ENCODE peak calls at places on chromosomes 3 and 15, in nine cellular contexts. One of them, this sample, is unnamed.

GRCh38 chr3:13222131-13222530 is 148.9 kb upstream of the IQSEC1 start:
- DNase-seq in fibroblast of the aortic adventitia: no peak
- DNase-seq in RPMI8226: no peak
- DNase-seq in fibroblast of lung: no peak
- DNase-seq in Kasumi-1: no peak
- DNase-seq in NCI-H2029 treated with DMSO at 0.1 percent for 48 hours: no peak
- DNase-seq in astrocyte of the hippocampus: no peak
- DNase-seq in HTR-8/SVneo: no peak
- DNase-seq in CD8-positive, alpha-beta T cell: no peak
- DNase-seq in this sample: no peak

GRCh38 chr3:33648793-33649192 is 69.3 kb downstream of the CLASP2 start:
- DNase-seq in HTR-8/SVneo: no peak
- DNase-seq in CD8-positive, alpha-beta T cell: no peak
- DNase-seq in NCI-H2029 treated with DMSO at 0.1 percent for 48 hours: no peak
- DNase-seq in RPMI8226: no peak
- DNase-seq in astrocyte of the hippocampus: no peak
- DNase-seq in Kasumi-1: no peak
- DNase-seq in fibroblast of the aortic adventitia: no peak
- DNase-seq in fibroblast of lung: no peak
- DNase-seq in this sample: no peak

GRCh38 chr3:87069963-87070362 is 79.0 kb upstream of the VGLL3 start:
- DNase-seq in HTR-8/SVneo: no peak
- DNase-seq in astrocyte of the hippocampus: no peak
- DNase-seq in NCI-H2029 treated with DMSO at 0.1 percent for 48 hours: no peak
- DNase-seq in CD8-positive, alpha-beta T cell: no peak
- DNase-seq in Kasumi-1: no peak
- DNase-seq in fibroblast of lung: no peak
- DNase-seq in fibroblast of the aortic adventitia: no peak
- DNase-seq in RPMI8226: no peak
- DNase-seq in this sample: no peak

GRCh38 chr3:129448187-129448895 is 8.3 kb downstream of the IFT122 start:
- DNase-seq in fibroblast of the aortic adventitia: no peak
- DNase-seq in astrocyte of the hippocampus: no peak
- DNase-seq in CD8-positive, alpha-beta T cell: no peak
- DNase-seq in HTR-8/SVneo: no peak
- DNase-seq in NCI-H2029 treated with DMSO at 0.1 percent for 48 hours: no peak
- DNase-seq in fibroblast of lung: no peak
- DNase-seq in RPMI8226: no peak
- DNase-seq in Kasumi-1: no peak
- DNase-seq in this sample: no peak

GRCh38 chr3:81958967-81959625 is 197.7 kb upstream of the GBE1 start:
- DNase-seq in fibroblast of the aortic adventitia: no peak
- DNase-seq in NCI-H2029 treated with DMSO at 0.1 percent for 48 hours: no peak
- DNase-seq in HTR-8/SVneo: no peak
- DNase-seq in RPMI8226: peak
- DNase-seq in astrocyte of the hippocampus: peak
- DNase-seq in CD8-positive, alpha-beta T cell: no peak
- DNase-seq in Kasumi-1: peak
- DNase-seq in fibroblast of lung: peak
- DNase-seq in this sample: no peak

GRCh38 chr3:66675383-66675782 is 174.6 kb upstream of the LRIG1 start:
- DNase-seq in fibroblast of the aortic adventitia: peak
- DNase-seq in CD8-positive, alpha-beta T cell: no peak
- DNase-seq in astrocyte of the hippocampus: no peak
- DNase-seq in fibroblast of lung: peak
- DNase-seq in Kasumi-1: no peak
- DNase-seq in NCI-H2029 treated with DMSO at 0.1 percent for 48 hours: no peak
- DNase-seq in RPMI8226: no peak
- DNase-seq in HTR-8/SVneo: no peak
- DNase-seq in this sample: no peak

GRCh38 chr3:194300392-194300758 is 50.8 kb downstream of the CPN2 start:
- DNase-seq in astrocyte of the hippocampus: peak
- DNase-seq in NCI-H2029 treated with DMSO at 0.1 percent for 48 hours: no peak
- DNase-seq in RPMI8226: no peak
- DNase-seq in CD8-positive, alpha-beta T cell: no peak
- DNase-seq in fibroblast of lung: peak
- DNase-seq in fibroblast of the aortic adventitia: peak
- DNase-seq in Kasumi-1: no peak
- DNase-seq in HTR-8/SVneo: no peak
- DNase-seq in this sample: no peak

GRCh38 chr15:76566276-76566675 is 229.7 kb downstream of the ISL2 start:
- DNase-seq in HTR-8/SVneo: no peak
- DNase-seq in fibroblast of the aortic adventitia: peak
- DNase-seq in astrocyte of the hippocampus: peak
- DNase-seq in Kasumi-1: no peak
- DNase-seq in NCI-H2029 treated with DMSO at 0.1 percent for 48 hours: no peak
- DNase-seq in CD8-positive, alpha-beta T cell: no peak
- DNase-seq in RPMI8226: no peak
- DNase-seq in fibroblast of lung: peak
- DNase-seq in this sample: no peak

GRCh38 chr3:181610973-181611265 is 100.8 kb upstream of the SOX2 start:
- DNase-seq in fibroblast of the aortic adventitia: no peak
- DNase-seq in RPMI8226: no peak
- DNase-seq in Kasumi-1: no peak
- DNase-seq in astrocyte of the hippocampus: no peak
- DNase-seq in CD8-positive, alpha-beta T cell: no peak
- DNase-seq in HTR-8/SVneo: no peak
- DNase-seq in NCI-H2029 treated with DMSO at 0.1 percent for 48 hours: no peak
- DNase-seq in fibroblast of lung: no peak
- DNase-seq in this sample: no peak

GRCh38 chr3:34218706-34219105 is 420.3 kb downstream of the PDCD6IP start:
- DNase-seq in RPMI8226: no peak
- DNase-seq in astrocyte of the hippocampus: no peak
- DNase-seq in fibroblast of the aortic adventitia: no peak
- DNase-seq in CD8-positive, alpha-beta T cell: no peak
- DNase-seq in HTR-8/SVneo: no peak
- DNase-seq in Kasumi-1: no peak
- DNase-seq in NCI-H2029 treated with DMSO at 0.1 percent for 48 hours: no peak
- DNase-seq in fibroblast of lung: no peak
- DNase-seq in this sample: no peak

GRCh38 chr15:65979316-65979715 is 110.0 kb downstream of the RAB11A start:
- DNase-seq in astrocyte of the hippocampus: peak
- DNase-seq in NCI-H2029 treated with DMSO at 0.1 percent for 48 hours: no peak
- DNase-seq in fibroblast of lung: peak
- DNase-seq in CD8-positive, alpha-beta T cell: no peak
- DNase-seq in RPMI8226: no peak
- DNase-seq in fibroblast of the aortic adventitia: no peak
- DNase-seq in HTR-8/SVneo: no peak
- DNase-seq in Kasumi-1: no peak
- DNase-seq in this sample: no peak

GRCh38 chr3:52546111-52546901 is 9.9 kb downstream of the UQCC5 start:
- DNase-seq in fibroblast of lung: no peak
- DNase-seq in astrocyte of the hippocampus: no peak
- DNase-seq in CD8-positive, alpha-beta T cell: no peak
- DNase-seq in HTR-8/SVneo: no peak
- DNase-seq in RPMI8226: no peak
- DNase-seq in NCI-H2029 treated with DMSO at 0.1 percent for 48 hours: no peak
- DNase-seq in Kasumi-1: no peak
- DNase-seq in fibroblast of the aortic adventitia: peak
- DNase-seq in this sample: no peak

GRCh38 chr3:45011756-45012441 is 14.2 kb upstream of the CLEC3B start:
- DNase-seq in astrocyte of the hippocampus: peak
- DNase-seq in CD8-positive, alpha-beta T cell: no peak
- DNase-seq in fibroblast of the aortic adventitia: peak
- DNase-seq in Kasumi-1: no peak
- DNase-seq in fibroblast of lung: peak
- DNase-seq in RPMI8226: peak
- DNase-seq in HTR-8/SVneo: peak
- DNase-seq in NCI-H2029 treated with DMSO at 0.1 percent for 48 hours: no peak
- DNase-seq in this sample: no peak

GRCh38 chr3:159775372-159775961 is 213.2 kb upstream of the IL12A start:
- DNase-seq in fibroblast of the aortic adventitia: peak
- DNase-seq in CD8-positive, alpha-beta T cell: no peak
- DNase-seq in fibroblast of lung: peak
- DNase-seq in RPMI8226: no peak
- DNase-seq in Kasumi-1: no peak
- DNase-seq in HTR-8/SVneo: peak
- DNase-seq in astrocyte of the hippocampus: peak
- DNase-seq in NCI-H2029 treated with DMSO at 0.1 percent for 48 hours: peak
- DNase-seq in this sample: peak

GRCh38 chr3:8937064-8938020 is 25.9 kb downstream of the RAD18 start:
- DNase-seq in fibroblast of the aortic adventitia: peak
- DNase-seq in NCI-H2029 treated with DMSO at 0.1 percent for 48 hours: no peak
- DNase-seq in CD8-positive, alpha-beta T cell: no peak
- DNase-seq in HTR-8/SVneo: peak
- DNase-seq in RPMI8226: no peak
- DNase-seq in fibroblast of lung: peak
- DNase-seq in astrocyte of the hippocampus: peak
- DNase-seq in Kasumi-1: no peak
- DNase-seq in this sample: no peak

GRCh38 chr3:158668506-158668905 is 3.9 kb downstream of the LXN start:
- DNase-seq in CD8-positive, alpha-beta T cell: no peak
- DNase-seq in fibroblast of lung: peak
- DNase-seq in HTR-8/SVneo: no peak
- DNase-seq in fibroblast of the aortic adventitia: peak
- DNase-seq in RPMI8226: no peak
- DNase-seq in astrocyte of the hippocampus: peak
- DNase-seq in Kasumi-1: no peak
- DNase-seq in NCI-H2029 treated with DMSO at 0.1 percent for 48 hours: no peak
- DNase-seq in this sample: no peak

GRCh38 chr15:42737529-42738328 is 801 bp upstream of the CDAN1 start:
- DNase-seq in HTR-8/SVneo: no peak
- DNase-seq in NCI-H2029 treated with DMSO at 0.1 percent for 48 hours: no peak
- DNase-seq in fibroblast of the aortic adventitia: peak
- DNase-seq in fibroblast of lung: no peak
- DNase-seq in CD8-positive, alpha-beta T cell: no peak
- DNase-seq in RPMI8226: no peak
- DNase-seq in Kasumi-1: peak
- DNase-seq in astrocyte of the hippocampus: no peak
- DNase-seq in this sample: no peak

GRCh38 chr3:156307704-156308103 is 187.3 kb downstream of the KCNAB1 start:
- DNase-seq in HTR-8/SVneo: no peak
- DNase-seq in fibroblast of the aortic adventitia: peak
- DNase-seq in fibroblast of lung: peak
- DNase-seq in Kasumi-1: no peak
- DNase-seq in RPMI8226: no peak
- DNase-seq in CD8-positive, alpha-beta T cell: no peak
- DNase-seq in NCI-H2029 treated with DMSO at 0.1 percent for 48 hours: no peak
- DNase-seq in astrocyte of the hippocampus: peak
- DNase-seq in this sample: no peak

GRCh38 chr3:44987318-44987717 is 11.3 kb downstream of the EXOSC7 start:
- DNase-seq in RPMI8226: no peak
- DNase-seq in fibroblast of the aortic adventitia: no peak
- DNase-seq in astrocyte of the hippocampus: peak
- DNase-seq in CD8-positive, alpha-beta T cell: no peak
- DNase-seq in Kasumi-1: no peak
- DNase-seq in NCI-H2029 treated with DMSO at 0.1 percent for 48 hours: no peak
- DNase-seq in HTR-8/SVneo: no peak
- DNase-seq in fibroblast of lung: no peak
- DNase-seq in this sample: no peak

GRCh38 chr15:94100814-94101213 is 130.5 kb upstream of the MCTP2 start:
- DNase-seq in NCI-H2029 treated with DMSO at 0.1 percent for 48 hours: peak
- DNase-seq in HTR-8/SVneo: no peak
- DNase-seq in fibroblast of the aortic adventitia: no peak
- DNase-seq in CD8-positive, alpha-beta T cell: no peak
- DNase-seq in fibroblast of lung: no peak
- DNase-seq in astrocyte of the hippocampus: no peak
- DNase-seq in Kasumi-1: no peak
- DNase-seq in RPMI8226: no peak
- DNase-seq in this sample: no peak

GRCh38 chr3:119536757-119537156 is 22.7 kb downstream of the CD80 start:
- DNase-seq in fibroblast of lung: no peak
- DNase-seq in astrocyte of the hippocampus: no peak
- DNase-seq in CD8-positive, alpha-beta T cell: no peak
- DNase-seq in NCI-H2029 treated with DMSO at 0.1 percent for 48 hours: no peak
- DNase-seq in HTR-8/SVneo: no peak
- DNase-seq in fibroblast of the aortic adventitia: no peak
- DNase-seq in RPMI8226: no peak
- DNase-seq in Kasumi-1: no peak
- DNase-seq in this sample: no peak

GRCh38 chr3:113431811-113432210 is 9.5 kb downstream of the CFAP44 start:
- DNase-seq in fibroblast of lung: no peak
- DNase-seq in CD8-positive, alpha-beta T cell: no peak
- DNase-seq in NCI-H2029 treated with DMSO at 0.1 percent for 48 hours: no peak
- DNase-seq in RPMI8226: no peak
- DNase-seq in Kasumi-1: no peak
- DNase-seq in HTR-8/SVneo: no peak
- DNase-seq in fibroblast of the aortic adventitia: no peak
- DNase-seq in astrocyte of the hippocampus: no peak
- DNase-seq in this sample: no peak

GRCh38 chr3:132435911-132436425 is 18.7 kb downstream of the DNAJC13 start:
- DNase-seq in Kasumi-1: peak
- DNase-seq in RPMI8226: no peak
- DNase-seq in fibroblast of lung: no peak
- DNase-seq in HTR-8/SVneo: no peak
- DNase-seq in fibroblast of the aortic adventitia: no peak
- DNase-seq in astrocyte of the hippocampus: no peak
- DNase-seq in NCI-H2029 treated with DMSO at 0.1 percent for 48 hours: no peak
- DNase-seq in CD8-positive, alpha-beta T cell: no peak
- DNase-seq in this sample: no peak

GRCh38 chr3:142888099-142888483 is 792 bp downstream of the PCOLCE2 start:
- DNase-seq in fibroblast of the aortic adventitia: peak
- DNase-seq in NCI-H2029 treated with DMSO at 0.1 percent for 48 hours: peak
- DNase-seq in RPMI8226: peak
- DNase-seq in Kasumi-1: peak
- DNase-seq in fibroblast of lung: no peak
- DNase-seq in astrocyte of the hippocampus: peak
- DNase-seq in CD8-positive, alpha-beta T cell: no peak
- DNase-seq in HTR-8/SVneo: peak
- DNase-seq in this sample: peak

GRCh38 chr3:64627471-64628321 is 60.1 kb downstream of the ADAMTS9 start:
- DNase-seq in astrocyte of the hippocampus: no peak
- DNase-seq in fibroblast of the aortic adventitia: no peak
- DNase-seq in RPMI8226: no peak
- DNase-seq in fibroblast of lung: no peak
- DNase-seq in CD8-positive, alpha-beta T cell: no peak
- DNase-seq in HTR-8/SVneo: no peak
- DNase-seq in NCI-H2029 treated with DMSO at 0.1 percent for 48 hours: no peak
- DNase-seq in Kasumi-1: no peak
- DNase-seq in this sample: no peak

GRCh38 chr3:63478962-63479660 is 173.4 kb upstream of the SNTN start:
- DNase-seq in astrocyte of the hippocampus: no peak
- DNase-seq in HTR-8/SVneo: no peak
- DNase-seq in fibroblast of lung: peak
- DNase-seq in NCI-H2029 treated with DMSO at 0.1 percent for 48 hours: no peak
- DNase-seq in fibroblast of the aortic adventitia: peak
- DNase-seq in CD8-positive, alpha-beta T cell: no peak
- DNase-seq in Kasumi-1: no peak
- DNase-seq in RPMI8226: no peak
- DNase-seq in this sample: no peak

GRCh38 chr3:39147711-39148115 is 5.7 kb downstream of the CSRNP1 start:
- DNase-seq in NCI-H2029 treated with DMSO at 0.1 percent for 48 hours: no peak
- DNase-seq in HTR-8/SVneo: no peak
- DNase-seq in fibroblast of the aortic adventitia: no peak
- DNase-seq in RPMI8226: peak
- DNase-seq in Kasumi-1: peak
- DNase-seq in CD8-positive, alpha-beta T cell: no peak
- DNase-seq in astrocyte of the hippocampus: no peak
- DNase-seq in fibroblast of lung: peak
- DNase-seq in this sample: no peak

GRCh38 chr3:74613566-74613965 is 893 bp downstream of the CNTN3 start:
- DNase-seq in fibroblast of the aortic adventitia: no peak
- DNase-seq in astrocyte of the hippocampus: peak
- DNase-seq in HTR-8/SVneo: no peak
- DNase-seq in CD8-positive, alpha-beta T cell: no peak
- DNase-seq in Kasumi-1: no peak
- DNase-seq in fibroblast of lung: no peak
- DNase-seq in NCI-H2029 treated with DMSO at 0.1 percent for 48 hours: no peak
- DNase-seq in RPMI8226: no peak
- DNase-seq in this sample: no peak

GRCh38 chr3:139173372-139174108 is 128.8 kb upstream of the PRR23C start:
- DNase-seq in fibroblast of lung: peak
- DNase-seq in astrocyte of the hippocampus: peak
- DNase-seq in fibroblast of the aortic adventitia: peak
- DNase-seq in CD8-positive, alpha-beta T cell: no peak
- DNase-seq in Kasumi-1: no peak
- DNase-seq in RPMI8226: peak
- DNase-seq in HTR-8/SVneo: no peak
- DNase-seq in NCI-H2029 treated with DMSO at 0.1 percent for 48 hours: no peak
- DNase-seq in this sample: no peak

GRCh38 chr15:60982249-60982932 is 246.7 kb downstream of the RORA start:
- DNase-seq in NCI-H2029 treated with DMSO at 0.1 percent for 48 hours: no peak
- DNase-seq in fibroblast of lung: no peak
- DNase-seq in Kasumi-1: no peak
- DNase-seq in CD8-positive, alpha-beta T cell: no peak
- DNase-seq in HTR-8/SVneo: no peak
- DNase-seq in fibroblast of the aortic adventitia: peak
- DNase-seq in RPMI8226: no peak
- DNase-seq in astrocyte of the hippocampus: no peak
- DNase-seq in this sample: no peak

GRCh38 chr3:70821602-70822001 is 509.2 kb upstream of the MDFIC2 start:
- DNase-seq in HTR-8/SVneo: no peak
- DNase-seq in astrocyte of the hippocampus: peak
- DNase-seq in NCI-H2029 treated with DMSO at 0.1 percent for 48 hours: no peak
- DNase-seq in RPMI8226: no peak
- DNase-seq in CD8-positive, alpha-beta T cell: no peak
- DNase-seq in fibroblast of lung: peak
- DNase-seq in Kasumi-1: no peak
- DNase-seq in fibroblast of the aortic adventitia: no peak
- DNase-seq in this sample: no peak

This sample was measured in neuronal stem cell.